ENCODE peak calls at places on chromosomes 3 and 15, in nine cellular contexts. One of them, this sample, is unnamed.

GRCh38 chr15:92677998-92678397 is 22.4 kb upstream of the FAM174B start:
- DNase-seq in GM23338: no peak
- DNase-seq in small intestine: no peak
- DNase-seq in tibial artery: peak; percentile 60
- DNase-seq in psoas muscle: no peak
- DNase-seq in GM12878: no peak
- DNase-seq in transverse colon: no peak
- DNase-seq in lower lobe of right lung: no peak
- DNase-seq in right atrium auricular region: no peak
- DNase-seq in this sample: no peak

GRCh38 chr3:16354291-16354690 is 89.3 kb downstream of the OXNAD1 start:
- DNase-seq in GM23338: no peak
- DNase-seq in small intestine: no peak
- DNase-seq in tibial artery: no peak
- DNase-seq in psoas muscle: no peak
- DNase-seq in GM12878: no peak
- DNase-seq in transverse colon: no peak
- DNase-seq in lower lobe of right lung: no peak
- DNase-seq in right atrium auricular region: no peak
- DNase-seq in this sample: no peak

GRCh38 chr15:29312387-29312786 is 42.8 kb upstream of the NSMCE3 start:
- DNase-seq in GM23338: no peak
- DNase-seq in small intestine: no peak
- DNase-seq in tibial artery: no peak
- DNase-seq in psoas muscle: no peak
- DNase-seq in GM12878: no peak
- DNase-seq in transverse colon: no peak
- DNase-seq in lower lobe of right lung: no peak
- DNase-seq in right atrium auricular region: no peak
- DNase-seq in this sample: no peak

GRCh38 chr3:157417247-157417646 is 19.4 kb upstream of the PTX3 start:
- DNase-seq in GM23338: no peak
- DNase-seq in small intestine: no peak
- DNase-seq in tibial artery: no peak
- DNase-seq in psoas muscle: no peak
- DNase-seq in GM12878: no peak
- DNase-seq in transverse colon: no peak
- DNase-seq in lower lobe of right lung: no peak
- DNase-seq in right atrium auricular region: no peak
- DNase-seq in this sample: no peak

GRCh38 chr3:23004971-23005370 is 198.2 kb upstream of the UBE2E2 start:
- DNase-seq in GM23338: no peak
- DNase-seq in small intestine: no peak
- DNase-seq in tibial artery: no peak
- DNase-seq in psoas muscle: no peak
- DNase-seq in GM12878: no peak
- DNase-seq in transverse colon: no peak
- DNase-seq in lower lobe of right lung: no peak
- DNase-seq in right atrium auricular region: no peak
- DNase-seq in this sample: no peak

GRCh38 chr3:129549006-129549800 is 6.2 kb downstream of the H1-8 start:
- DNase-seq in GM23338: no peak
- DNase-seq in small intestine: no peak
- DNase-seq in tibial artery: no peak
- DNase-seq in psoas muscle: peak; percentile 38
- DNase-seq in GM12878: no peak
- DNase-seq in transverse colon: no peak
- DNase-seq in lower lobe of right lung: no peak
- DNase-seq in right atrium auricular region: no peak
- DNase-seq in this sample: no peak

GRCh38 chr3:107824822-107825371 is 265.9 kb downstream of the CD47 start:
- DNase-seq in GM23338: no peak
- DNase-seq in small intestine: no peak
- DNase-seq in tibial artery: no peak
- DNase-seq in psoas muscle: no peak
- DNase-seq in GM12878: no peak
- DNase-seq in transverse colon: no peak
- DNase-seq in lower lobe of right lung: no peak
- DNase-seq in right atrium auricular region: no peak
- DNase-seq in this sample: no peak

GRCh38 chr15:71680079-71680461 is 130.3 kb upstream of the NR2E3 start:
- DNase-seq in GM23338: peak; percentile 36
- DNase-seq in small intestine: peak; percentile 49
- DNase-seq in tibial artery: no peak
- DNase-seq in psoas muscle: no peak
- DNase-seq in GM12878: no peak
- DNase-seq in transverse colon: no peak
- DNase-seq in lower lobe of right lung: no peak
- DNase-seq in right atrium auricular region: no peak
- DNase-seq in this sample: no peak

GRCh38 chr3:13105181-13105580 is 32.0 kb upstream of the IQSEC1 start:
- DNase-seq in GM23338: no peak
- DNase-seq in small intestine: no peak
- DNase-seq in tibial artery: no peak
- DNase-seq in psoas muscle: no peak
- DNase-seq in GM12878: no peak
- DNase-seq in transverse colon: no peak
- DNase-seq in lower lobe of right lung: peak; percentile 28
- DNase-seq in right atrium auricular region: no peak
- DNase-seq in this sample: no peak

GRCh38 chr3:42755681-42756578 is 17.1 kb downstream of the CCDC13 start:
- DNase-seq in GM23338: peak; percentile 80
- DNase-seq in small intestine: peak; percentile 97
- DNase-seq in tibial artery: peak; percentile 16
- DNase-seq in psoas muscle: no peak
- DNase-seq in GM12878: no peak
- DNase-seq in transverse colon: peak; percentile 51
- DNase-seq in lower lobe of right lung: no peak
- DNase-seq in right atrium auricular region: peak; percentile 30
- DNase-seq in this sample: no peak

GRCh38 chr15:72155021-72155621 is 36.9 kb downstream of the SENP8 start:
- DNase-seq in GM23338: peak; percentile 36
- DNase-seq in small intestine: peak; percentile 75
- DNase-seq in tibial artery: peak; percentile 74
- DNase-seq in psoas muscle: peak; percentile 78
- DNase-seq in GM12878: no peak
- DNase-seq in transverse colon: peak; percentile 86
- DNase-seq in lower lobe of right lung: peak; percentile 95
- DNase-seq in right atrium auricular region: peak; percentile 66
- DNase-seq in this sample: no peak

GRCh38 chr15:48096813-48097212 is 24.0 kb upstream of the SLC24A5 start:
- DNase-seq in GM23338: no peak
- DNase-seq in small intestine: no peak
- DNase-seq in tibial artery: no peak
- DNase-seq in psoas muscle: no peak
- DNase-seq in GM12878: no peak
- DNase-seq in transverse colon: no peak
- DNase-seq in lower lobe of right lung: no peak
- DNase-seq in right atrium auricular region: no peak
- DNase-seq in this sample: no peak

DNA sequence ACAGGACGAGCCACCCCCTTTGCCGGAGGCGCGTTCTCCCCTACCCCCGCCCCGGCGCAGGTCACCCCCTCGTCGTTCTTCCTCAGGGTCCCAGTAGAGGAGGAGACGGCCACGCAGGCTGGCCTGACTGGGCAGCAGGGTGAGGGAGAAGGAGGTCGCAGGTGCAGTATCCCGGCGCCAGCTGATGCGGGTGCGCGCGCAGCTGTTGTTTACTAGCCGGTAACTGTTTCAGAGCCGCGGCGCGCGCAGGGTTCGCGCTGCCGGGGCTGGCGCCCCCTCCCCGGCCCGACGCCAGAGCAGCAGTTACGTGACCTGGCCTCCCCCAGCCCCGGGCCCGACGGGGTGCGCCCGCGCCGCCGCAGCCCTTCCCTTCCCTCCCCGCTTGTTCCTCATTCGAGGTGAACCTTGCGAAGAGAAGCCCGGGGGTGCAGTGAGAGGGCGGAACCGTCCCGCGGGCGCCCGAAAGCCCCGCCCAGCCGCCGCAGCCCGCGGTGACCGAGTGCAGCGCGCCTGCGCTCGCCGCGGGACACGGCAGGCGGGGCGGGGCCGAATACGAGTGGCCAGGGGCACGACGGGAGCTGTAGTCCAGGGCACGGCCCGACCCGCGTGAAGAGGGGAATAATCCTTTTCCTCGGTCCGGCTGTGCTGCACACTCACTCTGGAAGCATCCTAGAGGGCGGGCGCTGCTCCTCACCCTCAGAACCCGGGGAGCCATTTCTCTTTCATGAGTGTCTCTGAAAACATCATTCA is at the start of gene SLC12A6:
- DNase-seq in GM23338: peak; percentile 93
- DNase-seq in small intestine: peak; percentile 90
- DNase-seq in tibial artery: peak; percentile 86
- DNase-seq in psoas muscle: peak; percentile 96
- DNase-seq in GM12878: no peak
- DNase-seq in transverse colon: peak; percentile 94
- DNase-seq in lower lobe of right lung: peak; percentile 95
- DNase-seq in right atrium auricular region: peak; percentile 87
- DNase-seq in this sample: peak; percentile 67
- H3K4me1 ChIP-seq in GM23338: peaks cover 19% of the 10 kb centered on the region
- H3K4me1 ChIP-seq in small intestine: no peaks in the 10 kb centered on the region
- H3K4me1 ChIP-seq in tibial artery: peaks cover 19% of the 10 kb centered on the region
- H3K4me1 ChIP-seq in psoas muscle: peaks cover 42% of the 10 kb centered on the region
- H3K4me1 ChIP-seq in GM12878: peaks cover 14% of the 10 kb centered on the region
- H3K4me1 ChIP-seq in transverse colon: peaks cover 5% of the 10 kb centered on the region
- H3K4me1 ChIP-seq in lower lobe of right lung: peaks cover 57% of the 10 kb centered on the region
- H3K4me1 ChIP-seq in right atrium auricular region: no peaks in the 10 kb centered on the region
- H3K4me1 ChIP-seq in this sample: no peaks in the 10 kb centered on the region

DNA sequence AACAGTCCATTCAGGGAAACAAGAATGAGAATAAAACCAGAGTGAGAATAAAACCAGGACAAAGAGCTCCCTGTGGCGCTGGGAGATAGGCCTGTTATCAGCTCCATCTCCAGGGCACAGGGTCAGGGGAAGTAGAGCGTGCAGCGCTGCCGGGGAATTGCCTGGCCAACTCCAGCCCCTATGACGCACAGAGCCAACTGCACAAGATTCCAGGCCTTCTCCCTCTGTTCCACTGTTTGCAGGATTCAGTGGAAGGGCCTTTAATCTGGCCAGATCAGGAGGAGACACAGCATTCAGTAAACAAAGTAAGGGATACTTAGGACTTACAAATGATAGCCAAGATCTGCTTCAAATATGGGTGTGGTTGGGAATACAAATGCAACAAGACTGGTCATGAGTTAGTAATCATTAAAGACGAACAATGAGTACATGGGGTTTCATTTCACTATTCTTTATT is 49.4 kb downstream of the ITGB5 start:
- DNase-seq in GM23338: no peak
- DNase-seq in small intestine: peak; percentile 75
- DNase-seq in tibial artery: peak; percentile 66
- DNase-seq in psoas muscle: peak; percentile 81
- DNase-seq in GM12878: no peak
- DNase-seq in transverse colon: peak; percentile 73
- DNase-seq in lower lobe of right lung: no peak
- DNase-seq in right atrium auricular region: peak; percentile 78
- DNase-seq in this sample: no peak
- H3K4me1 ChIP-seq in GM23338: peaks cover 25% of the 10 kb centered on the region
- H3K4me1 ChIP-seq in small intestine: peaks cover 11% of the 10 kb centered on the region
- H3K4me1 ChIP-seq in tibial artery: peaks cover 68% of the 10 kb centered on the region
- H3K4me1 ChIP-seq in psoas muscle: peaks cover 43% of the 10 kb centered on the region
- H3K4me1 ChIP-seq in GM12878: peaks cover 14% of the 10 kb centered on the region
- H3K4me1 ChIP-seq in transverse colon: peaks cover 26% of the 10 kb centered on the region
- H3K4me1 ChIP-seq in lower lobe of right lung: peaks cover 40% of the 10 kb centered on the region
- H3K4me1 ChIP-seq in right atrium auricular region: no peaks in the 10 kb centered on the region
- H3K4me1 ChIP-seq in this sample: peaks cover 6% of the 10 kb centered on the region

GRCh38 chr15:63372018-63372705 is 9.5 kb downstream of the CA12 start:
- DNase-seq in GM23338: no peak
- DNase-seq in small intestine: no peak
- DNase-seq in tibial artery: peak; percentile 81
- DNase-seq in psoas muscle: peak; percentile 69
- DNase-seq in GM12878: no peak
- DNase-seq in transverse colon: no peak
- DNase-seq in lower lobe of right lung: no peak
- DNase-seq in right atrium auricular region: peak; percentile 76
- DNase-seq in this sample: no peak
- H3K4me1 ChIP-seq in GM23338: peaks cover 17% of the 10 kb centered on the region
- H3K4me1 ChIP-seq in small intestine: no peaks in the 10 kb centered on the region
- H3K4me1 ChIP-seq in tibial artery: peaks cover 27% of the 10 kb centered on the region
- H3K4me1 ChIP-seq in psoas muscle: peaks cover 14% of the 10 kb centered on the region
- H3K4me1 ChIP-seq in GM12878: no peaks in the 10 kb centered on the region
- H3K4me1 ChIP-seq in transverse colon: peaks cover 5% of the 10 kb centered on the region
- H3K4me1 ChIP-seq in lower lobe of right lung: peaks cover 25% of the 10 kb centered on the region
- H3K4me1 ChIP-seq in right atrium auricular region: no peaks in the 10 kb centered on the region
- H3K4me1 ChIP-seq in this sample: no peaks in the 10 kb centered on the region

DNA sequence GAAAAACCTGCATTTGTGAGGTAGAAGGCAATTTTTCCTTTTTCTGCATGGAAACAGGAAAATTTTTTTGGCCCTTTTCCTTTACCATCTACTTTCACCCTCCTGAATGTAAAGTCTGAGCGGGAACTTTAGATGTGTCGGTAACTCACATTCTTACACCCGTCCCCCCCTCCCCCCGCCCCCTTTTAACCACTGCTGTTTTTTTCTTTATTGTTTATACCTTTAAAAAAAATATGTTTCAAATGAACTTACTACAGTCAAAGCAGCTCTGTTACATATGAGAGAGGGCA is 487 bp upstream of the HES1 start:
- DNase-seq in GM23338: no peak
- DNase-seq in small intestine: no peak
- DNase-seq in tibial artery: no peak
- DNase-seq in psoas muscle: no peak
- DNase-seq in GM12878: no peak
- DNase-seq in transverse colon: no peak
- DNase-seq in lower lobe of right lung: no peak
- DNase-seq in right atrium auricular region: no peak
- DNase-seq in this sample: no peak
- H3K4me1 ChIP-seq in GM23338: peaks cover 51% of the 10 kb centered on the region
- H3K4me1 ChIP-seq in small intestine: peaks cover 14% of the 10 kb centered on the region
- H3K4me1 ChIP-seq in tibial artery: peaks cover 63% of the 10 kb centered on the region
- H3K4me1 ChIP-seq in psoas muscle: peaks cover 47% of the 10 kb centered on the region
- H3K4me1 ChIP-seq in GM12878: peaks cover 24% of the 10 kb centered on the region
- H3K4me1 ChIP-seq in transverse colon: peaks cover 10% of the 10 kb centered on the region
- H3K4me1 ChIP-seq in lower lobe of right lung: peaks cover 59% of the 10 kb centered on the region
- H3K4me1 ChIP-seq in right atrium auricular region: no peaks in the 10 kb centered on the region
- H3K4me1 ChIP-seq in this sample: peaks cover 23% of the 10 kb centered on the region

DNA sequence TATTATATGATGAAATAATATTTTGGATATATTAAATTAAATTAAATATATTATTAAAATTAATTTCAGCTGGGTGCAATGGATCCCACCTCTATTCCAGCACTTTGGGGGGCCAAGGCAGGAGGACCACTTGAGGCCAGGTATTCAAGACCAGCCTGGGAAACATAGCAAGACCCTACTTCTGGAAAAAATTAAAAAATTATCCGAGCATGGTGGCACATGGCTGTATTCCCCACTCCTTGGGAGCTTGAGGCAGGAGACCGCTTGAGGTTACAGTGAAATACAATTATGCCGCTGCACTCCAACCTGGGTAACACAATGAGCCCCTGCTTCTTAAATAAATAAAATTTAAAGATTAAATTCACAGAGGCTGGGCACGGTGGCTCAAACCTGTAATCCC is 61.4 kb downstream of the SH3BP5 start:
- DNase-seq in GM23338: no peak
- DNase-seq in small intestine: no peak
- DNase-seq in tibial artery: no peak
- DNase-seq in psoas muscle: no peak
- DNase-seq in GM12878: no peak
- DNase-seq in transverse colon: no peak
- DNase-seq in lower lobe of right lung: no peak
- DNase-seq in right atrium auricular region: peak; percentile 55
- DNase-seq in this sample: no peak
- H3K4me1 ChIP-seq in GM23338: no peaks in the 10 kb centered on the region
- H3K4me1 ChIP-seq in small intestine: no peaks in the 10 kb centered on the region
- H3K4me1 ChIP-seq in tibial artery: peaks cover 11% of the 10 kb centered on the region
- H3K4me1 ChIP-seq in psoas muscle: peaks cover 22% of the 10 kb centered on the region
- H3K4me1 ChIP-seq in GM12878: peaks cover 39% of the 10 kb centered on the region
- H3K4me1 ChIP-seq in transverse colon: no peaks in the 10 kb centered on the region
- H3K4me1 ChIP-seq in lower lobe of right lung: peaks cover 72% of the 10 kb centered on the region
- H3K4me1 ChIP-seq in right atrium auricular region: no peaks in the 10 kb centered on the region
- H3K4me1 ChIP-seq in this sample: peaks cover 4% of the 10 kb centered on the region